ENCODE peak calls at places on chromosome 21, in four cellular contexts. Z is CD8-positive, alpha-beta memory T cell; X is uterus; H is PC-3. G is an unnamed sample. For H3K4me1, the result is how much of the 10 kb centered on the place peaks cover.

GRCh38 chr21:31730687-31731111 is 1.2 kb downstream of the SCAF4 start:
- DNase-seq in Z (no peak), X (no peak), H (peak), G (no peak)

GRCh38 chr21:39388038-39388810 is 39.3 kb upstream of the HMGN1 start:
- DNase-seq in Z (peak), X (peak), H (peak), G (no peak)

GRCh38 chr21:39645331-39645730 is 32.6 kb downstream of the B3GALT5 start:
- DNase-seq in Z (no peak), X (no peak), H (no peak), G (no peak)

GRCh38 chr21:32800056-32800455 is 28.5 kb upstream of the PAXBP1 start:
- DNase-seq in Z (no peak), X (no peak), H (no peak), G (no peak)

GRCh38 chr21:21200103-21200938 is 202.1 kb downstream of the NCAM2 start:
- DNase-seq in Z (no peak), X (peak), H (peak), G (peak)

GRCh38 chr21:31514598-31514997 is 144.9 kb upstream of the SOD1 start:
- DNase-seq in Z (no peak), X (no peak), H (no peak), G (no peak)

GRCh38 chr21:33228455-33228854 is 1.3 kb upstream of the IFNAR2 start:
- DNase-seq in Z (no peak), X (no peak), H (no peak), G (no peak)

GRCh38 chr21:29449306-29449940 is 150.7 kb downstream of the BACH1 start:
- DNase-seq in Z (peak), X (no peak), H (no peak), G (no peak)

GRCh38 chr21:38898422-38899098 is 92.8 kb downstream of the ETS2 start:
- DNase-seq in Z (no peak), X (no peak), H (peak), G (no peak)

GRCh38 chr21:31630062-31630711 is 29.3 kb upstream of the SOD1 start:
- DNase-seq in Z (no peak), X (peak), H (peak), G (peak)

GRCh38 chr21:38897532-38898421 is 92.0 kb downstream of the ETS2 start:
- DNase-seq in Z (no peak), X (peak), H (no peak), G (no peak)

GRCh38 chr21:36207577-36208320 is 51.1 kb downstream of the DOP1B start:
- DNase-seq in Z (no peak), X (no peak), H (peak), G (peak)

GRCh38 chr21:31731112-31731801 is 661 bp downstream of the SCAF4 start:
- DNase-seq in Z (peak), X (peak), H (no peak), G (no peak)

GRCh38 chr21:18138507-18138906 is 106.1 kb upstream of the CHODL start:
- DNase-seq in Z (no peak), X (no peak), H (no peak), G (no peak)

GRCh38 chr21:28719731-28720130 is 272.9 kb downstream of the LTN1 start:
- DNase-seq in Z (no peak), X (no peak), H (no peak), G (no peak)

GRCh38 chr21:16196521-16197208 is 466.9 kb downstream of the USP25 start:
- DNase-seq in Z (no peak), X (no peak), H (no peak), G (peak)

GRCh38 chr21:16650984-16651383 is 861.9 kb upstream of the CXADR start:
- DNase-seq in Z (no peak), X (no peak), H (no peak), G (no peak)

GRCh38 chr21:33339938-33340337 is 15.2 kb downstream of the IFNAR1 start:
- DNase-seq in Z (no peak), X (no peak), H (no peak), G (no peak)

GRCh38 chr21:39715804-39716397 is 29.1 kb upstream of the IGSF5 start:
- DNase-seq in Z (no peak), X (peak), H (peak), G (peak)

GRCh38 chr21:16258834-16259611 is 529.2 kb downstream of the USP25 start:
- DNase-seq in Z (no peak), X (no peak), H (no peak), G (no peak)

GRCh38 chr21:30839304-30839703 is 9.7 kb upstream of the KRTAP7-1 start:
- DNase-seq in Z (no peak), X (no peak), H (peak), G (peak)

GRCh38 chr21:17726047-17726446 is 93.1 kb downstream of the C21orf91 start:
- DNase-seq in Z (no peak), X (no peak), H (peak), G (no peak)

GRCh38 chr21:32826317-32827167 is 55.0 kb upstream of the PAXBP1 start:
- DNase-seq in Z (peak), X (peak), H (peak), G (peak)

GRCh38 chr21:36104306-36105300 is 30.3 kb upstream of the CBR3 start:
- DNase-seq in Z (peak), X (peak), H (peak), G (peak)

DNA sequence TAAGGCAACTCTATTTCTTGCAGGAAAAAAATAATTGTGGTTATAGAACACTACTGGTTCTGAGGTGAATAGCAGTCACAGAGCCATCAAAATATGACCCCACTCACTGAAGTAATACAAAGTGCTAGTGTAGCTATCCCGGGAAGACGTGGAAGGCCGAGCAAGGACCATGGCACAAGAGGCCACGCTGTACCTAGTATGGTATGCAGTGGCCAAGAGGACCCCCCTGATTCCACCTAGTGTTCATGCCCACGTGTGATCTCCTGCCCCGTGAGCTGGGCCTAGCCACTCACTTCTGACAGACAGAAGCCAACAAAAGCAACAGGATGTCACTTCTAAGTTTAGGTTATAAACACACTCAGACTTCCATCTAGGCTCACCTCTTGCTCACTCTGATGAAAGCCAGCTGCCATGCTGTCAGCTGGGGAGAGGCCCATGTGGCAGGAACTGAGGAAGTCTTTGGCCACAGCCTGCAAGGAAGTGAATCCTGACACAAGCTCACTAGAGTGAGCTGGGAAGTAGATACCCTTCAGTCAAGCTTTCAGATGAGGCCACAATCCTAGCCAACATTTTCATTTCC is 21.7 kb upstream of the LSS start:
- DNase-seq in Z (no peak), X (no peak), H (no peak), G (no peak)
- H3K4me1 ChIP-seq in Z (under half), X (under half), H (under half), G (under half)

GRCh38 chr21:44932366-44933181 is 7.3 kb upstream of the SLX9 start:
- DNase-seq in Z (peak), X (no peak), H (peak), G (no peak)

GRCh38 chr21:44929799-44930542 is 9.3 kb upstream of the ITGB2 start:
- DNase-seq in Z (no peak), X (no peak), H (no peak), G (no peak)

GRCh38 chr21:44930543-44930981 is 9.3 kb upstream of the SLX9 start:
- DNase-seq in Z (peak), X (no peak), H (peak), G (peak)

GRCh38 chr21:44931501-44932365 is 8.1 kb upstream of the SLX9 start:
- DNase-seq in Z (no peak), X (no peak), H (peak), G (no peak)

DNA sequence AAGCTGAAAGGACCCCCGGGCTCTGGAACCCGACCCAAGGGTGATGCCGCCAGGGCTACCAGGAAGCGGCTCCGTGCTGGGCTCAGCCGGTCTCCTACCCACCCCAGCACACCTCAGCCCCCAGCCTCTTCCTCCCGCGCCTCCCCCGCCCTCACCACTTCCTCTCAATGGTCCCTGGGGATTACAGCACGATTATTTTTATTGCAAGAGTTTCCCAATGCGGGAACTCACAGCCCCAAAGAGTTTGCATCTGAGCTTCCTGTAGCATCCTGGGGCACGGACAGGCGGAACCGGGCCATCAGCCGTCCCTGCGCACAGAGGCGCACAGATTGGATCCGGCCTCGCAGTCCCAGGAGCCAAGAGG is 8.7 kb upstream of the SLX9 start:
- DNase-seq in Z (peak), X (no peak), H (peak), G (no peak)
- H3K4me1 ChIP-seq in Z (under half), X (under half), H (half or more), G (under half)

GRCh38 chr21:37455504-37455911 is 88.9 kb downstream of the DYRK1A start:
- DNase-seq in Z (no peak), X (no peak), H (no peak), G (no peak)
- H3K4me1 ChIP-seq in Z (half or more), X (under half), H (under half), G (under half)

DNA sequence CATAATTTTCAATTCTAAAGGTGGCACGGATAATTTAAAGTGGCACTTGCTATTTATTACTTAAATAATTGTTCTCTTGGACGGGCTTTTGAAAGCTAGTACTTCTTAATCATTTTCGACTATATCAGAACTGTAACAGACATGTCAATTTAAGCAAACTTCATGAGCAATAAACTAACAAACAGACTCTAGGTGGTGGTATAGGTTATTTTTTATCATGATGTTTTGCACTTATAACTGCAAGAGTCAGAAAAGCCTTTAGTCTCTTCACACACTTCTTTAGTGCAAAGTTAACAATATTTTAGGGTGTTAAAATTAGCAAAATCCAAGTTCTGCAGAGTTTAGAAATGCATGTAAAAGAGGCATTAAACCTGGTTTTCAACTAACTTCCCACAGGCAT is 2.2 kb downstream of the NRIP1 start:
- DNase-seq in Z (peak), X (no peak), H (peak), G (peak)
- H3K4me1 ChIP-seq in Z (under half), X (under half), H (under half), G (under half)

GRCh38 chr21:41387042-41387819 is 25.4 kb downstream of the MX2 start:
- DNase-seq in Z (no peak), X (no peak), H (no peak), G (no peak)

GRCh38 chr21:41390043-41390639 is 28.3 kb downstream of the MX2 start:
- DNase-seq in Z (no peak), X (no peak), H (no peak), G (no peak)

GRCh38 chr21:41388259-41388658 is 26.4 kb downstream of the MX2 start:
- DNase-seq in Z (no peak), X (no peak), H (no peak), G (no peak)

GRCh38 chr21:41387824-41388223 is 26.0 kb downstream of the MX2 start:
- DNase-seq in Z (no peak), X (no peak), H (no peak), G (no peak)
- H3K4me1 ChIP-seq in Z (under half), X (under half), H (under half), G (under half)

DNA sequence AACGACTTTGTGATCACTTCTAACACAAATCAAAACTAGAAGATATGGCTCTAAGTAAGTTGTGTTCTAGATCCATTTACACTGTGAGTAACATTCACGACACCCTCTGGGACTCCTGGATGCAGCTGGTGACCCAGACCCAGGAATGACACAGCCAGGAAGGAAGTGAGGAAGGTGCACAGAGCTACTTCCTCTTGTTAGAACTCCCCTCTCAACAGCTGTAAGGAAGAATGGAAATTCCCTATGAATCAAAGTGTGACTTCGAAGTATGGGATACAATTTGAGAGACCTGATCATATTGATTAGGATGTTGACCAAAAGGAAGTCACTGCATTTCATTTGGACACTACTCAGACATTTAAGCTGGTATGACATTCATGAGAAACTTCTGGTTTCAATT is 185.3 kb downstream of the NRIP1 start:
- DNase-seq in Z (no peak), X (no peak), H (peak), G (no peak)
- H3K4me1 ChIP-seq in Z (under half), X (under half), H (half or more), G (under half)

DNA sequence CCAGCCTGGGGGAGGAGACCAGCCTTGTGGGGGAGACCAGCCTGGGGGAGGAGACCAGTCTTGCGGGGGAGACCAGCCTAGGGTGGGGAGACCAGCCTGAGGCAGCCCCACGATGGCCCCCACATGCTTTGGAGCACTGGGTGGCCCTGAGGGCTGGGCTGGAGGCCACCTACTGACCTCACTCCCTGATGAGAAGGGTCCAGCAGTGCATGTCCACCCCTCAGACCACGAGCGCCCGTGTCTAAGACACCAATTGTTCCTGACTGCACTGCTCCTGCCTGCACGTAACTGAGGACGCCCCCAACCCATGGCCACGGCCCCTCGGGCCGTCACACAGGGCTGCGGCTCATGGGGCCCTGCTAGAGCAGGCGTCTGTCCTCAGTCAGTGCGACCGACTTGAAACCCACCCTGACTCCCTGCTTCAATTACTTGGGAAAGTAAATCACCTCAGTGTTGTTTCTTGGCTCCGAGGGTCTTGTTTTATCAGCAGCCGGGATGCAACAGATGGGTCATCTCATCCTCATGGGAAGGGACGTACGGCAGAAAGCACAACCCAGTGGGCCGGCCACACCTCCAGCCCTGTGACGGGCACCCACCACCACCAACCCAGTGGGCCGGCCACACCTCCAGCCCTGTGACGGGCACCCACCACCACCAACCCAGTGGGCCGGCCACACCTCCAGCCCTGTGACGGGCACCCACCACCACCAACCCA is at the start of gene SPATC1L:
- DNase-seq in Z (no peak), X (peak), H (peak), G (peak)
- H3K4me1 ChIP-seq in Z (under half), X (under half), H (under half), G (under half)

GRCh38 chr21:34888569-34889286 is 160.4 kb downstream of the RUNX1 start:
- DNase-seq in Z (peak), X (peak), H (peak), G (peak)

GRCh38 chr21:34889537-34890257 is 159.4 kb downstream of the RUNX1 start:
- DNase-seq in Z (peak), X (peak), H (peak), G (peak)

GRCh38 chr21:34890258-34890723 is 158.8 kb downstream of the RUNX1 start:
- DNase-seq in Z (no peak), X (no peak), H (no peak), G (no peak)

GRCh38 chr21:34887729-34888568 is 161.2 kb downstream of the RUNX1 start:
- DNase-seq in Z (peak), X (peak), H (peak), G (peak)

DNA sequence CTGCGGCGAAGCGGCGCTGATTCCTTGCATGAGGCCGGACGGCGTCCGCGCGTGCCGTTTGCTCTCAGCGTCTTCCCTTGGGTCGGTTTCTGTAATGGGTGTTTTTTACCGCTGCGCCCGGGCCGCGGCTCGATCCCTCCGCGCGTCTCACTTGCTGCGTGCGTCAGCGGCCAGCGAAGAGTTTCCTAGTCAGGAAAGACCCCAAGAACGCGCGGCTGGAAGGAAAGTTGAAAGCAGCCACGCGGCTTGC is 159.9 kb downstream of the RUNX1 start:
- DNase-seq in Z (no peak), X (peak), H (peak), G (peak)
- H3K4me1 ChIP-seq in Z (half or more), X (under half), H (under half), G (under half)

DNA sequence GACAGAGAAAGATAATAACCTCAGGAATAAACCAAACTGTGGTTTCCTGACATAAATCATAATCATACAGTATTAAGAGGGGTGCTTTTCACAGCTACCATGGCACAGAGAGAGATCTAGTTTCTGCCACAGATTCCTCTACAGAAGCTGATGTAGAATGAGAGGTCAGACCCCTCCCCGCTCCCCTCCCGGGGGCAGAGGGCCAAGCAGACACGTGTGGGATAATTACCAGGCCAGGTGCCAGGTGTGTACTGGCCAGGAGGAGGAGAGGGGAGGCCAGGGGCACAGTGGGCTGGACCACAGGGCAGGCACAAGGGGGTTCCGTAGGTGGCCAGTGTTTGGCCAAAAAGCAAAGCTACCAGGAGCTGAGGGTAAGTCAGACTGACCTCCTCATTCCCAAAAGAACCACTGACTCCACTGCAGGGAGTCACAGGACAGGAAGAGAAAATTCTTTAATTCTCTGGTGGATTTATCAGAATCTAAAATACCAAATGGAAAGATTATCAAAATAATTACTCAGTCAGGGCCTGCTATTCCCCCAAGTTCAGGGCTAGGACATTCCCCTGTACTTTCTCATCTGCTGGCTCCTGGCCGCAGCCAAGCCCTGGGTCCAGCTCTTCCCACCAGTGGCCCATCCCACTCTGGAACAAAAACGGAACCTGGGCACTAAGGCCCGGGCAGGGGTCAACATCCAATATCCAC is 30.0 kb downstream of the C2CD2 start:
- DNase-seq in Z (no peak), X (no peak), H (no peak), G (no peak)
- H3K4me1 ChIP-seq in Z (under half), X (under half), H (under half), G (under half)

DNA sequence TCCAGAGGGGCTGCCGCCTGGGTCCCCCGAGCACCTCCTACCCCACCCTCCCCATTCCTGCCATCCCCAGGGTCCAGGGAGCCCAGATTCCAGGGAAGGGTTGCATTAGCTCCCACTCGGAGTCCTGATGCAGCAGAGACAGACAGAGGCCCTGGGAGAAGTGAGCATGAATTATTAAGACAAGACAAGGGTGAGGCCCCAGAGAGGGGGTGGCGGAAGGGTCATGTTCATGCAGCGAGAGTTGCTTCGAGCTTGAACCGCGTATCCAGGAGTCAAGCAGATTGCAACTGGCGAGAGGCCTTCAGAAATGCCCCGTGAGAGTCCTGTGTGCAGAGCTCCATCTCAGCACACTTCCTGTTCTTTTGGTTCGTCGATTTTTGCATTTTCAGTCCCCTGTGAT is 14.8 kb downstream of the PDE9A start:
- DNase-seq in Z (no peak), X (no peak), H (no peak), G (no peak)
- H3K4me1 ChIP-seq in Z (under half), X (under half), H (under half), G (under half)